ENCODE peak calls at places on chromosomes 12 and 14, in five cellular contexts. E is NCI-H510A; R is right cardiac atrium; O is GM18507; C is activated naive CD4-positive, alpha-beta T cell treated with anti-CD3 and anti-CD28 coated beads, Interleukin-2, amount 50 U/mL, for 72 hours. X is an unnamed sample.

GRCh38 chr12:112347521-112347920 is 34.7 kb downstream of the HECTD4 start:
- DNase-seq in E (no peak), R (no peak), O (peak), C (no peak), X (no peak)

GRCh38 chr14:22883191-22883976 is at the start of gene REM2:
- DNase-seq in E (peak), R (no peak), O (no peak), C (no peak), X (no peak)

GRCh38 chr14:59435106-59435505 is 30.1 kb downstream of the GPR135 start:
- DNase-seq in E (no peak), R (no peak), O (no peak), C (no peak), X (no peak)

GRCh38 chr12:113208041-113208934 is 13.0 kb upstream of the TPCN1 start:
- DNase-seq in E (no peak), R (no peak), O (peak), C (peak), X (peak)

GRCh38 chr12:89497467-89497866 is 27.1 kb downstream of the GALNT4 start:
- DNase-seq in E (no peak), R (no peak), O (no peak), C (no peak), X (no peak)

GRCh38 chr12:45988259-45988658 is 2.1 kb downstream of the SCAF11 start:
- DNase-seq in E (no peak), R (no peak), O (no peak), C (no peak), X (no peak)

GRCh38 chr14:106845286-106846087 is 1319.1 kb downstream of the TMEM121 start:
- DNase-seq in E (peak), R (no peak), O (no peak), C (no peak), X (no peak)

GRCh38 chr12:117832459-117833457 is 136.0 kb downstream of the KSR2 start:
- DNase-seq in E (no peak), R (no peak), O (no peak), C (no peak), X (no peak)

GRCh38 chr12:132840536-132840935 is 11.9 kb upstream of the GOLGA3 start:
- DNase-seq in E (no peak), R (no peak), O (no peak), C (no peak), X (no peak)

GRCh38 chr14:69712637-69713088 is 54.3 kb upstream of the SRSF5 start:
- DNase-seq in E (peak), R (peak), O (no peak), C (no peak), X (no peak)

GRCh38 chr12:13566286-13566685 is 369.8 kb downstream of the EMP1 start:
- DNase-seq in E (no peak), R (no peak), O (no peak), C (no peak), X (no peak)

GRCh38 chr14:22982477-22983245 is at the start of gene AJUBA:
- DNase-seq in E (peak), R (peak), O (peak), C (peak), X (peak)

GRCh38 chr14:58699656-58700055 is 61.9 kb downstream of the DACT1 start:
- DNase-seq in E (no peak), R (no peak), O (no peak), C (no peak), X (no peak)

GRCh38 chr12:102107970-102108369 is 11.9 kb downstream of the NUP37 start:
- DNase-seq in E (no peak), R (no peak), O (no peak), C (no peak), X (no peak)

GRCh38 chr12:116455540-116456306 is 103.5 kb upstream of the MAP1LC3B2 start:
- DNase-seq in E (no peak), R (peak), O (no peak), C (no peak), X (no peak)

GRCh38 chr12:32906407-32907165 is 10.0 kb upstream of the PKP2 start:
- DNase-seq in E (no peak), R (no peak), O (peak), C (no peak), X (peak)

GRCh38 chr12:111937429-111937828 is 75.5 kb downstream of the TMEM116 start:
- DNase-seq in E (no peak), R (no peak), O (no peak), C (no peak), X (no peak)

GRCh38 chr12:115570271-115570777 is 707.2 kb downstream of the MED13L start:
- DNase-seq in E (no peak), R (no peak), O (no peak), C (no peak), X (no peak)

GRCh38 chr14:79997509-79998210 is 213.6 kb downstream of the DIO2 start:
- DNase-seq in E (no peak), R (no peak), O (no peak), C (no peak), X (no peak)

X was measured in GM12864.